ENCODE peak calls at places on chromosome 19, in seven cellular contexts. One of them, this sample, is unnamed.

GRCh38 chr19:5985098-5985783 is 7.3 kb upstream of the RANBP3 start:
- DNase-seq in SK-N-SH: no peak
- DNase-seq in HCT116: no peak
- DNase-seq in GM12878: no peak
- DNase-seq in K562: no peak
- DNase-seq in H1: no peak
- DNase-seq in HepG2: no peak
- DNase-seq in this sample: no peak

GRCh38 chr19:44725251-44725650 is 23.3 kb upstream of the BCL3 start:
- DNase-seq in HCT116: no peak
- DNase-seq in SK-N-SH: no peak
- DNase-seq in GM12878: no peak
- DNase-seq in HepG2: peak; percentile 77
- DNase-seq in H1: no peak
- DNase-seq in K562: peak; percentile 49
- DNase-seq in this sample: no peak

GRCh38 chr19:51327066-51327985 is 14.6 kb downstream of the VSIG10L start:
- DNase-seq in GM12878: no peak
- DNase-seq in SK-N-SH: no peak
- DNase-seq in HCT116: no peak
- DNase-seq in K562: peak; percentile 96
- DNase-seq in HepG2: peak; percentile 59
- DNase-seq in H1: peak; percentile 38
- DNase-seq in this sample: no peak

GRCh38 chr19:39325778-39326680 is 5.4 kb upstream of the LRFN1 start:
- DNase-seq in H1: no peak
- DNase-seq in GM12878: no peak
- DNase-seq in HCT116: peak; percentile 51
- DNase-seq in K562: peak; percentile 77
- DNase-seq in HepG2: peak; percentile 22
- DNase-seq in SK-N-SH: peak; percentile 53
- DNase-seq in this sample: no peak

GRCh38 chr19:52231154-52231565 is 38.2 kb upstream of the ZNF766 start:
- DNase-seq in H1: no peak
- DNase-seq in HepG2: no peak
- DNase-seq in GM12878: no peak
- DNase-seq in HCT116: no peak
- DNase-seq in SK-N-SH: no peak
- DNase-seq in K562: no peak
- DNase-seq in this sample: no peak

GRCh38 chr19:48940902-48941301 is 7.4 kb downstream of the DHDH start:
- DNase-seq in H1: no peak
- DNase-seq in HepG2: no peak
- DNase-seq in SK-N-SH: no peak
- DNase-seq in GM12878: no peak
- DNase-seq in HCT116: no peak
- DNase-seq in K562: peak; percentile 5
- DNase-seq in this sample: no peak

GRCh38 chr19:43545981-43546380 is 13.0 kb downstream of the ZNF575 start:
- DNase-seq in H1: no peak
- DNase-seq in GM12878: no peak
- DNase-seq in K562: no peak
- DNase-seq in SK-N-SH: no peak
- DNase-seq in HCT116: no peak
- DNase-seq in HepG2: no peak
- DNase-seq in this sample: no peak

GRCh38 chr19:42480335-42481095 is 37.8 kb upstream of the CXCL17 start:
- DNase-seq in HCT116: no peak
- DNase-seq in H1: no peak
- DNase-seq in K562: no peak
- DNase-seq in GM12878: no peak
- DNase-seq in SK-N-SH: no peak
- DNase-seq in HepG2: peak; percentile 93
- DNase-seq in this sample: peak; percentile 48

GRCh38 chr19:6035026-6035425 is 57.1 kb upstream of the RANBP3 start:
- DNase-seq in HepG2: no peak
- DNase-seq in K562: no peak
- DNase-seq in GM12878: no peak
- DNase-seq in SK-N-SH: no peak
- DNase-seq in H1: no peak
- DNase-seq in HCT116: no peak
- DNase-seq in this sample: no peak

GRCh38 chr19:13055213-13056051 is 47.2 kb downstream of the LYL1 start:
- DNase-seq in H1: no peak
- DNase-seq in HepG2: no peak
- DNase-seq in GM12878: no peak
- DNase-seq in SK-N-SH: peak; percentile 89
- DNase-seq in K562: no peak
- DNase-seq in HCT116: no peak
- DNase-seq in this sample: no peak

GRCh38 chr19:57830071-57830602 is at the start of gene ZNF587B:
- DNase-seq in GM12878: no peak
- DNase-seq in HCT116: peak; percentile 36
- DNase-seq in H1: peak; percentile 77
- DNase-seq in K562: peak; percentile 35
- DNase-seq in SK-N-SH: peak; percentile 50
- DNase-seq in HepG2: peak; percentile 47
- DNase-seq in this sample: peak; percentile 64

GRCh38 chr19:30064021-30064699 is 122.1 kb downstream of the URI1 start:
- DNase-seq in HCT116: no peak
- DNase-seq in K562: no peak
- DNase-seq in SK-N-SH: no peak
- DNase-seq in GM12878: no peak
- DNase-seq in HepG2: no peak
- DNase-seq in H1: no peak
- DNase-seq in this sample: no peak

GRCh38 chr19:39735688-39736087 is 2.1 kb downstream of the CLC start:
- DNase-seq in HCT116: no peak
- DNase-seq in K562: no peak
- DNase-seq in SK-N-SH: no peak
- DNase-seq in HepG2: no peak
- DNase-seq in GM12878: no peak
- DNase-seq in H1: no peak
- DNase-seq in this sample: no peak

GRCh38 chr19:55498246-55498645 is 10.0 kb downstream of the SSC5D start:
- DNase-seq in GM12878: no peak
- DNase-seq in SK-N-SH: no peak
- DNase-seq in HepG2: no peak
- DNase-seq in HCT116: no peak
- DNase-seq in K562: no peak
- DNase-seq in H1: no peak
- DNase-seq in this sample: no peak

GRCh38 chr19:30890033-30890432 is 459.2 kb downstream of the TSHZ3 start:
- DNase-seq in SK-N-SH: no peak
- DNase-seq in GM12878: no peak
- DNase-seq in HCT116: no peak
- DNase-seq in H1: no peak
- DNase-seq in K562: no peak
- DNase-seq in HepG2: no peak
- DNase-seq in this sample: no peak

GRCh38 chr19:41264581-41265375 is 606 bp downstream of the HNRNPUL1 start:
- DNase-seq in HCT116: no peak
- DNase-seq in HepG2: peak; percentile 46
- DNase-seq in SK-N-SH: peak; percentile 67
- DNase-seq in K562: peak; percentile 74
- DNase-seq in H1: no peak
- DNase-seq in GM12878: no peak
- DNase-seq in this sample: no peak

GRCh38 chr19:3407556-3408516 is 41.5 kb downstream of the NFIC start:
- DNase-seq in H1: no peak
- DNase-seq in SK-N-SH: no peak
- DNase-seq in HepG2: peak; percentile 39
- DNase-seq in HCT116: no peak
- DNase-seq in GM12878: no peak
- DNase-seq in K562: peak; percentile 4
- DNase-seq in this sample: no peak

GRCh38 chr19:14383556-14383897 is 2.3 kb downstream of the ADGRE5 start:
- DNase-seq in GM12878: no peak
- DNase-seq in HCT116: no peak
- DNase-seq in SK-N-SH: no peak
- DNase-seq in HepG2: no peak
- DNase-seq in K562: peak; percentile 10
- DNase-seq in H1: no peak
- DNase-seq in this sample: no peak

DNA sequence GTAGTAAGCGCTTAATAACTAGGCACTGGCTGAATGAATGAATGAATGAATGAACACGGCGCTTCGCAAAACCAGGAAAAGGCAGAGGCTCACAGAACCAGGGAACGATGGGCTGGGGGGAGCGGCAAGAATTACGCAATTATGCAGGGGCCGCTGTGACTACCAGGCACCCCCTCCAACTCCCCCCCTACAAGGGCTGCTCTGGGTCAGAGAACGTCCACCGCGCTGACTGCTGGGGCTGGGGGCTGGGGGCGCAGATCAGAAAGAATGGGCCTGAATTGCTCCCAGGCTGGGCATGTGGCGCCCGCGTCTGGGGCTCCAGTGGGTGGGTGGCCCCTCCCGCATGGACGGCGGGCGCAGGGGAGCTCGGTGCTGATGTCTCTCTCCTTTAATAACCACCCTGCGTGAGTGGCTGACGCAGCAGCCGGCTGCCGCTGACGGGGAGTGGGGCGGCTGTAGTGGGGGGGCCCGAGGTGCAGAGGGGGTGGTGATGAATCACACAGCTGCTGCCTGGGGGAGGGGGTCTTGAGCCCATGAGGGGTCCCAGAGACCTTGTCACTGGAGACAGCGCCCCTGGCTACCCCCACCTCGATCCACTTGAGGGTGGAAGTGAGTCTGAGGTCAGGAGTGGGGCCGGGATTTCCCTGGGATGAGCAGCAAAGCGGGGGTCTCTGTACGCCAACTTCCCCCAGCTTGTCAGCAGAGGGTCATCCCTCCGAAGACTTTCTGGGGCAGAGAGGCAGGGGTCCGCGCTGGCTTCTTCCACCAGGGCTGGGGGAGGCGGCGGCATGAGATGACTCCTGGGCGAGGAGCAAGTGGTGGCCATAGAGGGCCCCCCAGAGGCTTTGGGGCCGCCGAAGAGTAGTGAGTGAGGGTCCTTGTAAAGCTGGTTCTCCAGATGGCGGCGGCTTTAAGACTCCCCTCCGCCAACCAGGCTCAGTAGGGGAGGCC is 1.4 kb upstream of the CIRBP start:
- DNase-seq in K562: no peak
- DNase-seq in HepG2: no peak
- DNase-seq in GM12878: no peak
- DNase-seq in HCT116: no peak
- DNase-seq in H1: no peak
- DNase-seq in SK-N-SH: no peak
- DNase-seq in this sample: no peak
- TF ChIP-seq JUND in K562: no peak
- TF ChIP-seq JUND in HepG2: no peak
- TF ChIP-seq JUND in GM12878: no peak
- TF ChIP-seq JUND in HCT116: no peak
- TF ChIP-seq JUND in H1: no peak
- TF ChIP-seq JUND in SK-N-SH: no peak
- TF ChIP-seq JUND in this sample: no peak

DNA sequence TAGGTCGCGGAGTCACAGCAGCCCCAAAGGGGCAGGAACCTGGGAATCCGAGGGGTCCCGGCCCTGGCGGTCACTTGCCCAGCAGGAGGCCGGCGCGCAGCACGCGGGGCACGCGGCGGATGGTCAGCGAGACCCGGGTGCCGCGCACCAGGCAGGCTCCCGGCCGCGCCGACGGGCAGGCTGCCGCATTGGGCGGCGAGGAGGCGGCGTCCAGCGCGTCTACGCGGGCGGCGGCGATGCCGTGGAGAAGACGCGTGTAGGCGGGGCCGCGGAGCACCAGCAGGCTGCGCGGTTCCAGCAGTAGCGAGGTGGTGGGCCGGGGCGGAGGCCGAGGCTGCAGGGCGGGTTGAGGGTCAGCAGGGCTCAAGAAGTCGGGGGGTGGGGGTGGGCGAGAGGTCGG is 607 bp upstream of the SYNE4 start:
- DNase-seq in H1: no peak
- DNase-seq in HepG2: no peak
- DNase-seq in GM12878: no peak
- DNase-seq in SK-N-SH: peak; percentile 90
- DNase-seq in K562: no peak
- DNase-seq in HCT116: no peak
- DNase-seq in this sample: peak; percentile 72
- TF ChIP-seq JUND in H1: no peak
- TF ChIP-seq JUND in HepG2: no peak
- TF ChIP-seq JUND in GM12878: no peak
- TF ChIP-seq JUND in SK-N-SH: no peak
- TF ChIP-seq JUND in K562: no peak
- TF ChIP-seq JUND in HCT116: no peak
- TF ChIP-seq JUND in this sample: no peak

DNA sequence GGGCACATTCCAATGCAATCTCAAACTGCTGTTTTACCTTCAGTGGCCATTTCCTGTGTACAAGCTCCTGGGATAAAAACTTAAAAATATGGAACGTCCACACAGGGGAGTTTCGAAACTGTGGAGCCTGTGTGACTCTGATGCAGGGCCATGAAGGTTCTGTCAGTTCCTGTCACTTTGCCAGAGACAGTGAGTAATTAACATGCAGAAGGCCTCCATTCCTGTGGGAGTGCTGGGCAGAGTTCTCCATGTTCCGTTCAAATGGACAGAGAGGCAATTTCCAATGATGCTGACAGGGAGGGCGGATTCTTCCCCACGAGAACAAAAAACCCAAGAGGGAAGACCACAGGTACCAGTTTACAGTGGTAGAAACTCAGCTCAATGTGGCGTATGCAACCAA is 24.4 kb downstream of the WDR88 start:
- DNase-seq in HCT116: no peak
- DNase-seq in H1: no peak
- DNase-seq in GM12878: no peak
- DNase-seq in SK-N-SH: no peak
- DNase-seq in HepG2: peak; percentile 35
- DNase-seq in K562: no peak
- DNase-seq in this sample: no peak
- TF ChIP-seq JUND in HCT116: no peak
- TF ChIP-seq JUND in H1: no peak
- TF ChIP-seq JUND in GM12878: no peak
- TF ChIP-seq JUND in SK-N-SH: no peak
- TF ChIP-seq JUND in HepG2: no peak
- TF ChIP-seq JUND in K562: no peak
- TF ChIP-seq JUND in this sample: no peak

GRCh38 chr19:7789447-7789846 is 26.4 kb downstream of the CLEC4M start:
- DNase-seq in K562: peak; percentile 40
- DNase-seq in HCT116: no peak
- DNase-seq in H1: no peak
- DNase-seq in GM12878: no peak
- DNase-seq in SK-N-SH: peak; percentile 17
- DNase-seq in HepG2: no peak
- DNase-seq in this sample: no peak

GRCh38 chr19:7788178-7788932 is 25.3 kb downstream of the CLEC4M start:
- DNase-seq in HCT116: no peak
- DNase-seq in GM12878: no peak
- DNase-seq in HepG2: no peak
- DNase-seq in K562: no peak
- DNase-seq in H1: no peak
- DNase-seq in SK-N-SH: no peak
- DNase-seq in this sample: no peak

GRCh38 chr19:7788933-7789323 is 25.9 kb downstream of the CLEC4M start:
- DNase-seq in HepG2: no peak
- DNase-seq in GM12878: no peak
- DNase-seq in H1: no peak
- DNase-seq in HCT116: no peak
- DNase-seq in K562: no peak
- DNase-seq in SK-N-SH: no peak
- DNase-seq in this sample: no peak

GRCh38 chr19:7792286-7792685 is 29.2 kb downstream of the CLEC4M start:
- DNase-seq in SK-N-SH: no peak
- DNase-seq in H1: no peak
- DNase-seq in K562: no peak
- DNase-seq in HepG2: no peak
- DNase-seq in HCT116: no peak
- DNase-seq in GM12878: no peak
- DNase-seq in this sample: peak; percentile 72

GRCh38 chr19:7790416-7790815 is 27.4 kb downstream of the CLEC4M start:
- DNase-seq in GM12878: no peak
- DNase-seq in K562: no peak
- DNase-seq in SK-N-SH: no peak
- DNase-seq in H1: no peak
- DNase-seq in HCT116: no peak
- DNase-seq in HepG2: no peak
- DNase-seq in this sample: no peak
- TF ChIP-seq JUND in GM12878: no peak
- TF ChIP-seq JUND in K562: no peak
- TF ChIP-seq JUND in SK-N-SH: no peak
- TF ChIP-seq JUND in H1: no peak
- TF ChIP-seq JUND in HCT116: no peak
- TF ChIP-seq JUND in HepG2: no peak
- TF ChIP-seq JUND in this sample: no peak